ENCODE peak calls at places on chromosomes 13 and 19, in five cellular contexts. One of them, this sample, is unnamed.
A peak's percentile ranks its signal among the peaks of the same experiment; 100 is the strongest.

GRCh38 chr13:43694265-43694664 is 92.5 kb downstream of the ENOX1 start:
- DNase-seq in GM20000: no peak
- DNase-seq in BE2C: no peak
- DNase-seq in GM23338: peak; percentile 18
- DNase-seq in dorsolateral prefrontal cortex: no peak
- DNase-seq in this sample: no peak

GRCh38 chr19:17937371-17937900 is 4.6 kb downstream of the CCDC124 start:
- DNase-seq in GM20000: no peak
- DNase-seq in BE2C: no peak
- DNase-seq in GM23338: no peak
- DNase-seq in dorsolateral prefrontal cortex: no peak
- DNase-seq in this sample: no peak

GRCh38 chr13:28467886-28468519 is 26.9 kb downstream of the FLT1 start:
- DNase-seq in GM20000: peak; percentile 45
- DNase-seq in BE2C: no peak
- DNase-seq in GM23338: no peak
- DNase-seq in dorsolateral prefrontal cortex: no peak
- DNase-seq in this sample: peak; percentile 28

GRCh38 chr13:42973581-42973980 is 18.5 kb downstream of the EPSTI1 start:
- DNase-seq in GM20000: no peak
- DNase-seq in BE2C: no peak
- DNase-seq in GM23338: no peak
- DNase-seq in dorsolateral prefrontal cortex: no peak
- DNase-seq in this sample: no peak

GRCh38 chr13:48571121-48571901 is 38.4 kb upstream of the RCBTB2 start:
- DNase-seq in GM20000: no peak
- DNase-seq in BE2C: no peak
- DNase-seq in GM23338: no peak
- DNase-seq in dorsolateral prefrontal cortex: no peak
- DNase-seq in this sample: no peak

GRCh38 chr19:17872251-17873001 is 681 bp downstream of the SLC5A5 start:
- DNase-seq in GM20000: no peak
- DNase-seq in BE2C: no peak
- DNase-seq in GM23338: peak; percentile 39
- DNase-seq in dorsolateral prefrontal cortex: no peak
- DNase-seq in this sample: no peak

GRCh38 chr19:46225558-46226004 is 4.0 kb upstream of the IGFL1 start:
- DNase-seq in GM20000: no peak
- DNase-seq in BE2C: no peak
- DNase-seq in GM23338: peak; percentile 44
- DNase-seq in dorsolateral prefrontal cortex: no peak
- DNase-seq in this sample: no peak

GRCh38 chr13:100668408-100668807 is 6.2 kb downstream of the TMTC4 start:
- DNase-seq in GM20000: no peak
- DNase-seq in BE2C: no peak
- DNase-seq in GM23338: no peak
- DNase-seq in dorsolateral prefrontal cortex: no peak
- DNase-seq in this sample: no peak

GRCh38 chr19:2922987-2923386 is 21.8 kb downstream of the ZNF77 start:
- DNase-seq in GM20000: no peak
- DNase-seq in BE2C: peak; percentile 26
- DNase-seq in GM23338: peak; percentile 73
- DNase-seq in dorsolateral prefrontal cortex: no peak
- DNase-seq in this sample: no peak

GRCh38 chr13:114050536-114051450 is 76.9 kb upstream of the C13orf46 start:
- DNase-seq in GM20000: no peak
- DNase-seq in BE2C: no peak
- DNase-seq in GM23338: no peak
- DNase-seq in dorsolateral prefrontal cortex: no peak
- DNase-seq in this sample: no peak

GRCh38 chr13:33078268-33078667 is 62.0 kb downstream of the KL start:
- DNase-seq in GM20000: no peak
- DNase-seq in BE2C: no peak
- DNase-seq in GM23338: no peak
- DNase-seq in dorsolateral prefrontal cortex: no peak
- DNase-seq in this sample: no peak

GRCh38 chr13:96984061-96984508 is 10.2 kb downstream of the OXGR1 start:
- DNase-seq in GM20000: peak; percentile 52
- DNase-seq in BE2C: peak; percentile 29
- DNase-seq in GM23338: peak; percentile 69
- DNase-seq in dorsolateral prefrontal cortex: no peak
- DNase-seq in this sample: no peak

GRCh38 chr13:97256343-97256783 is 34.2 kb downstream of the MBNL2 start:
- DNase-seq in GM20000: no peak
- DNase-seq in BE2C: no peak
- DNase-seq in GM23338: no peak
- DNase-seq in dorsolateral prefrontal cortex: no peak
- DNase-seq in this sample: no peak

GRCh38 chr19:1383014-1383310 is 745 bp upstream of the NDUFS7 start:
- DNase-seq in GM20000: no peak
- DNase-seq in BE2C: no peak
- DNase-seq in GM23338: no peak
- DNase-seq in dorsolateral prefrontal cortex: no peak
- DNase-seq in this sample: no peak

GRCh38 chr13:34223984-34224383 is 406.0 kb downstream of the RFC3 start:
- DNase-seq in GM20000: no peak
- DNase-seq in BE2C: no peak
- DNase-seq in GM23338: no peak
- DNase-seq in dorsolateral prefrontal cortex: no peak
- DNase-seq in this sample: no peak

GRCh38 chr13:34224877-34225276 is 406.9 kb downstream of the RFC3 start:
- DNase-seq in GM20000: no peak
- DNase-seq in BE2C: peak; percentile 92
- DNase-seq in GM23338: no peak
- DNase-seq in dorsolateral prefrontal cortex: no peak
- DNase-seq in this sample: no peak

GRCh38 chr19:3175761-3176714 is 2.5 kb upstream of the S1PR4 start:
- DNase-seq in GM20000: no peak
- DNase-seq in BE2C: no peak
- DNase-seq in GM23338: no peak
- DNase-seq in dorsolateral prefrontal cortex: no peak
- DNase-seq in this sample: no peak

GRCh38 chr13:98738213-98738612 is 14.3 kb downstream of the SLC15A1 start:
- DNase-seq in GM20000: no peak
- DNase-seq in BE2C: no peak
- DNase-seq in GM23338: peak; percentile 69
- DNase-seq in dorsolateral prefrontal cortex: no peak
- DNase-seq in this sample: no peak

GRCh38 chr13:96771501-96772367 is 222.5 kb downstream of the OXGR1 start:
- DNase-seq in GM20000: peak; percentile 30
- DNase-seq in BE2C: no peak
- DNase-seq in GM23338: no peak
- DNase-seq in dorsolateral prefrontal cortex: no peak
- DNase-seq in this sample: no peak

GRCh38 chr13:107025991-107026390 is 458.1 kb upstream of the ARGLU1 start:
- DNase-seq in GM20000: no peak
- DNase-seq in BE2C: no peak
- DNase-seq in GM23338: no peak
- DNase-seq in dorsolateral prefrontal cortex: no peak
- DNase-seq in this sample: no peak

GRCh38 chr13:66887088-66887487 is 343.0 kb downstream of the PCDH9 start:
- DNase-seq in GM20000: no peak
- DNase-seq in BE2C: peak; percentile 15
- DNase-seq in GM23338: no peak
- DNase-seq in dorsolateral prefrontal cortex: no peak
- DNase-seq in this sample: no peak

GRCh38 chr13:106688940-106689339 is 121.0 kb upstream of the ARGLU1 start:
- DNase-seq in GM20000: no peak
- DNase-seq in BE2C: no peak
- DNase-seq in GM23338: no peak
- DNase-seq in dorsolateral prefrontal cortex: no peak
- DNase-seq in this sample: no peak

GRCh38 chr19:53639471-53639870 is 7.7 kb downstream of the DPRX start:
- DNase-seq in GM20000: no peak
- DNase-seq in BE2C: no peak
- DNase-seq in GM23338: no peak
- DNase-seq in dorsolateral prefrontal cortex: no peak
- DNase-seq in this sample: no peak

GRCh38 chr13:60047943-60048342 is 115.8 kb downstream of the DIAPH3 start:
- DNase-seq in GM20000: no peak
- DNase-seq in BE2C: peak; percentile 14
- DNase-seq in GM23338: peak; percentile 43
- DNase-seq in dorsolateral prefrontal cortex: no peak
- DNase-seq in this sample: no peak

GRCh38 chr13:60043262-60043661 is 120.5 kb downstream of the DIAPH3 start:
- DNase-seq in GM20000: no peak
- DNase-seq in BE2C: no peak
- DNase-seq in GM23338: no peak
- DNase-seq in dorsolateral prefrontal cortex: no peak
- DNase-seq in this sample: no peak

DNA sequence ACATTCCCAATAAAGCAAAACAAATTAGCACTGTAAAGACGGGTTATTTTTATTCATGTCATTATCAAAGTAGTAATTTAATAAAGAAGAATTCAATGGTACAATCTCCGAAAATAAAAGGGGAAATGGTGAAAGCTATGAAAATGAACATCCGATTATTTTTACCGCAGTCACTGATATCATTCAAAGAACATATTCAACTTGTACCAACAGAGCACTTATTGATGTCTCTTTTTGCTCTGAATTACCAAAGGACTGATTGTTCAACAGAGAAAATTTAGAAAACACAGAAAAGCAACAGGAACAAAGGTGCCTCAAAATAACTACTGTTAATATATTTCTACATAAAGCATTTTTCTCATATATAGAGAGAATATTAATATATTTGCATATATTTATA is 119.4 kb downstream of the DIAPH3 start:
- DNase-seq in GM20000: no peak
- DNase-seq in BE2C: no peak
- DNase-seq in GM23338: no peak
- DNase-seq in dorsolateral prefrontal cortex: no peak
- DNase-seq in this sample: no peak
- TF ChIP-seq CTCF in GM20000: no peak
- TF ChIP-seq CTCF in BE2C: no peak
- TF ChIP-seq CTCF in GM23338: no peak
- TF ChIP-seq CTCF in dorsolateral prefrontal cortex: no peak
- TF ChIP-seq CTCF in this sample: no peak

DNA sequence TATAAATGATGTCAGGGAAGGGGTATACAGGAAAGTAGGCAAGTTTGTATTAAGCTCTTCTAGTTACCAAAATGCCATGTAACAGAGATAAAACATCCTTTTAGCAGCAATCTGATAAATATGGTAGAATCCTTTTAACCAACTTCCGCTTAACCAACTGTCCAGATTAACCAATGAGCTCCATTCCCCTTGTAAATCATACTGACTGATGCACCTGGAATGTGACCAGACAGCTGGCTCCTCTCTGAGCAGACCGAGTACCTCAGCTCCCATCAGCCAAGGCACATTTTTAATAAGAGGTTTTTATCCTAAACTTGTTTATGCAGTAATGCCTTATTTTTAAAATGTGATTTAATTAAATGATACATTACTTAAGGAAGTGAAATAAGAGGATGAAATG is 66.4 kb downstream of the KLF12 start:
- DNase-seq in GM20000: no peak
- DNase-seq in BE2C: no peak
- DNase-seq in GM23338: no peak
- DNase-seq in dorsolateral prefrontal cortex: no peak
- DNase-seq in this sample: no peak
- TF ChIP-seq CTCF in GM20000: no peak
- TF ChIP-seq CTCF in BE2C: no peak
- TF ChIP-seq CTCF in GM23338: no peak
- TF ChIP-seq CTCF in dorsolateral prefrontal cortex: no peak
- TF ChIP-seq CTCF in this sample: no peak

GRCh38 chr19:48899781-48900476 is at the start of gene NUCB1:
- DNase-seq in GM20000: peak; percentile 97
- DNase-seq in BE2C: peak; percentile 99
- DNase-seq in GM23338: peak; percentile 100
- DNase-seq in dorsolateral prefrontal cortex: peak; percentile 98
- DNase-seq in this sample: peak; percentile 99
- TF ChIP-seq CTCF in GM20000: no peak
- TF ChIP-seq CTCF in BE2C: peak; percentile 33
- TF ChIP-seq CTCF in GM23338: peak; percentile 35
- TF ChIP-seq CTCF in dorsolateral prefrontal cortex: peak; percentile 30
- TF ChIP-seq CTCF in this sample: no peak

GRCh38 chr13:78317030-78317429 is 286.3 kb downstream of the POU4F1 start:
- DNase-seq in GM20000: no peak
- DNase-seq in BE2C: no peak
- DNase-seq in GM23338: peak; percentile 34
- DNase-seq in dorsolateral prefrontal cortex: no peak
- DNase-seq in this sample: no peak
- TF ChIP-seq CTCF in GM20000: no peak
- TF ChIP-seq CTCF in BE2C: peak; percentile 60
- TF ChIP-seq CTCF in GM23338: peak; percentile 62
- TF ChIP-seq CTCF in dorsolateral prefrontal cortex: peak; percentile 44
- TF ChIP-seq CTCF in this sample: peak; percentile 40

GRCh38 chr13:53189162-53189561 is 160.5 kb downstream of the OLFM4 start:
- DNase-seq in GM20000: no peak
- DNase-seq in BE2C: no peak
- DNase-seq in GM23338: peak; percentile 23
- DNase-seq in dorsolateral prefrontal cortex: no peak
- DNase-seq in this sample: no peak
- TF ChIP-seq CTCF in GM20000: no peak
- TF ChIP-seq CTCF in BE2C: no peak
- TF ChIP-seq CTCF in GM23338: peak; percentile 39
- TF ChIP-seq CTCF in dorsolateral prefrontal cortex: peak; percentile 51
- TF ChIP-seq CTCF in this sample: no peak

DNA sequence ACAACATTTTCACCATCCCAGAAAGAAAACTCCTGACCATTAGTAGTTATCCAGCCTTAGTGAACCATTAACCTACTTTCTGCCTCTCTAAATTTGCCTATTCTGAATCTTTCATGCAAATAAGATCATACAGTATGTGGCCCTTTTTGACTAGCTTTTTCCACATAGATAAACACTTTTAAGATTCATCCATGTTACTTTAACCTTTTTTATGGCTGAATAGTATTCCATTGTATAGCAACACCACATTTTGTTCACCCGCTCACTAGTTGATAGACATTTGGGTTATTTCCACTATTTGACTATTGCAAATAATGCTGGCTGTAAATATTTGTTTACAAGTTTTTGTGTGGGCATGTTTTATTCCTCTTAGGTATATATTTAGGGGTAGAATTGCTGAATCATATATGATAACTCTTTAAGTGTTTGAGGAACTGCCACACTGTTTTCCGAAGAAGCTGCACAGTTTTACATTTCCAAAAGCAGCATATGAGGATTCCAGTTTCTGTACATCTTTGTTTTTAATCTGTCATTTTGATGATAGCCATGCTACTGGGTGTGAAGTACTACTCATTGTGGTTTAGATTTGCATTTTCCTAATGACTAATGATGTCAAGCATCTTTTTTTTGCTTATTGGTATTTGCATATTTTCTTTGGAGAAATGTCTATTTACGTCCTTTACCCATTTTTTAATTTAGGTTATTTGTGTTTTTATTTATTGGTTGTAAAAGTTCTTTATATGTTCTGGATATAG is 17.1 kb downstream of the COG6 start:
- DNase-seq in GM20000: no peak
- DNase-seq in BE2C: no peak
- DNase-seq in GM23338: no peak
- DNase-seq in dorsolateral prefrontal cortex: no peak
- DNase-seq in this sample: no peak
- TF ChIP-seq CTCF in GM20000: no peak
- TF ChIP-seq CTCF in BE2C: no peak
- TF ChIP-seq CTCF in GM23338: no peak
- TF ChIP-seq CTCF in dorsolateral prefrontal cortex: no peak
- TF ChIP-seq CTCF in this sample: no peak